ENCODE peak calls at places on chromosomes 4 and X, in seven cellular contexts. W is sigmoid colon, N is A549, H is astrocyte of the spinal cord, B is brain microvascular endothelial cell, P is NB4, C is iPS DF 6.9. Y is an unnamed sample.

GRCh38 chrX:73839152-73839551 is 276.2 kb downstream of the CHIC1 start:
- DNase-seq in W (no peak), N (no peak), H (no peak), B (no peak), P (no peak), C (no peak), Y (no peak)

GRCh38 chr4:21554036-21554435 is 394.5 kb downstream of the KCNIP4 start:
- DNase-seq in W (no peak), N (no peak), H (no peak), B (no peak), P (no peak), C (no peak), Y (no peak)

GRCh38 chrX:115896362-115896761 is 274.2 kb upstream of the AGTR2 start:
- DNase-seq in W (no peak), N (no peak), H (no peak), B (no peak), P (no peak), C (no peak), Y (no peak)

GRCh38 chrX:68841251-68842049 is 12.6 kb downstream of the EFNB1 start:
- DNase-seq in W (no peak), N (no peak), H (no peak), B (no peak), P (peak), C (no peak), Y (no peak)

GRCh38 chrX:41332408-41332987 is 1.5 kb upstream of the DDX3X start:
- DNase-seq in W (peak), N (no peak), H (peak), B (peak), P (peak), C (no peak), Y (no peak)

GRCh38 chr4:133594246-133595207 is 445.4 kb downstream of the PCDH10 start:
- DNase-seq in W (no peak), N (no peak), H (peak), B (no peak), P (no peak), C (no peak), Y (peak)

GRCh38 chrX:131729295-131729694 is 185.4 kb downstream of the OR13H1 start:
- DNase-seq in W (peak), N (no peak), H (peak), B (peak), P (no peak), C (no peak), Y (peak)

GRCh38 chr4:176792348-176793059 is at the start of gene VEGFC:
- DNase-seq in W (peak), N (no peak), H (peak), B (peak), P (peak), C (no peak), Y (peak)

GRCh38 chrX:30010471-30010870 is 204.9 kb upstream of the MAGEB2 start:
- DNase-seq in W (no peak), N (no peak), H (no peak), B (no peak), P (no peak), C (no peak), Y (no peak)

GRCh38 chr4:104025251-104025650 is 305.5 kb upstream of the TACR3 start:
- DNase-seq in W (no peak), N (no peak), H (no peak), B (no peak), P (no peak), C (no peak), Y (no peak)

GRCh38 chrX:65657659-65658058 is 9.8 kb upstream of the MSN start:
- DNase-seq in W (no peak), N (no peak), H (no peak), B (no peak), P (no peak), C (no peak), Y (no peak)

GRCh38 chr4:104394409-104394813 is 100.3 kb downstream of the CXXC4 start:
- DNase-seq in W (no peak), N (no peak), H (no peak), B (no peak), P (no peak), C (no peak), Y (peak)

GRCh38 chr4:56863441-56864129 is 42.1 kb upstream of the SPINK2 start:
- DNase-seq in W (no peak), N (no peak), H (no peak), B (no peak), P (peak), C (no peak), Y (no peak)

GRCh38 chr4:8419222-8420041 is 21.1 kb downstream of the ACOX3 start:
- DNase-seq in W (no peak), N (no peak), H (no peak), B (no peak), P (peak), C (no peak), Y (no peak)

GRCh38 chr4:7196283-7196651 is 3.9 kb downstream of the SORCS2 start:
- DNase-seq in W (peak), N (no peak), H (no peak), B (no peak), P (no peak), C (no peak), Y (no peak)

GRCh38 chr4:123055943-123056342 is 133.5 kb upstream of the NUDT6 start:
- DNase-seq in W (no peak), N (no peak), H (peak), B (peak), P (no peak), C (no peak), Y (no peak)

GRCh38 chrX:104281564-104281963 is 26.8 kb upstream of the ESX1 start:
- DNase-seq in W (no peak), N (no peak), H (no peak), B (no peak), P (no peak), C (no peak), Y (no peak)

GRCh38 chrX:44997888-44998287 is 124.9 kb downstream of the KDM6A start:
- DNase-seq in W (no peak), N (no peak), H (no peak), B (no peak), P (no peak), C (no peak), Y (no peak)

GRCh38 chr4:98374643-98375042 is 113.5 kb downstream of the RAP1GDS1 start:
- DNase-seq in W (no peak), N (no peak), H (peak), B (no peak), P (no peak), C (no peak), Y (no peak)

GRCh38 chr4:73222466-73223257 is 35.9 kb downstream of the ANKRD17 start:
- DNase-seq in W (peak), N (peak), H (peak), B (peak), P (peak), C (no peak), Y (peak)
- H3K4me3 ChIP-seq in W (peak), N (peak), H (peak), B (peak), P (peak), C (no peak), Y (peak)

GRCh38 chr4:157810137-157810774 is 362.6 kb downstream of the GASK1B start:
- DNase-seq in W (no peak), N (no peak), H (no peak), B (no peak), P (no peak), C (no peak), Y (no peak)
- H3K4me3 ChIP-seq in W (no peak), N (no peak), H (no peak), B (no peak), P (no peak), C (no peak), Y (no peak)

GRCh38 chrX:19517965-19518364 is 2.7 kb upstream of the MAP3K15 start:
- DNase-seq in W (no peak), N (no peak), H (no peak), B (no peak), P (no peak), C (no peak), Y (no peak)

GRCh38 chrX:19514791-19515614 is at the start of gene MAP3K15:
- DNase-seq in W (no peak), N (peak), H (no peak), B (no peak), P (peak), C (no peak), Y (peak)

GRCh38 chrX:19513383-19513782 is 1.9 kb downstream of the MAP3K15 start:
- DNase-seq in W (no peak), N (peak), H (no peak), B (no peak), P (peak), C (no peak), Y (no peak)

GRCh38 chrX:19512961-19513360 is 2.3 kb downstream of the MAP3K15 start:
- DNase-seq in W (no peak), N (no peak), H (no peak), B (no peak), P (no peak), C (no peak), Y (no peak)

GRCh38 chrX:19515615-19516105 is 352 bp upstream of the MAP3K15 start:
- DNase-seq in W (no peak), N (peak), H (no peak), B (no peak), P (peak), C (no peak), Y (no peak)
- H3K4me3 ChIP-seq in W (peak), N (peak), H (no peak), B (no peak), P (peak), C (peak), Y (no peak)

DNA sequence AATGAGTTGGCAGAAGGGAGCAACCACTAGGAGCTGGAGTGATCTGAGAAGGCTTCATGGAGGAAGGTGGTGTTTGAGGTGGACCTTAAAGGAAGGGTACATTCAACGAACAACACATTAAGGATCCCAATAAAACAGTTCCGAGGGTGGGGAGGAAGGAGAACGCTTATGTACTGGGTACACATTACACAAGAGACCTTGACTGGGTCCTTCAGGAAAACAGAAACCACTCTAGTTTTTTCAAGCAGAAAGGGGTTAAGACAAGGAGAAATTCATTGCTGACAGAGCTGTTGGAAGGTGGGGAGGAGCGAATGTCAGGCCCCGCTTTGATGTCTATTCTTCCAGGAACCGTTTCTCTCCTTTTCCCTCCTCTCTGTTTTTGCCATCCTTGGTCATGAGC is 48.1 kb downstream of the ZBTB49 start:
- DNase-seq in W (no peak), N (no peak), H (no peak), B (no peak), P (no peak), C (no peak), Y (no peak)
- H3K4me3 ChIP-seq in W (no peak), N (no peak), H (no peak), B (no peak), P (no peak), C (no peak), Y (no peak)

GRCh38 chrX:2928127-2928582 is 984 bp downstream of the ARSD start:
- DNase-seq in W (peak), N (peak), H (no peak), B (peak), P (no peak), C (no peak), Y (no peak)
- H3K4me3 ChIP-seq in W (peak), N (peak), H (peak), B (peak), P (no peak), C (peak), Y (no peak)

GRCh38 chr4:80614319-80614718 is 278.8 kb downstream of the CFAP299 start:
- DNase-seq in W (no peak), N (no peak), H (no peak), B (no peak), P (no peak), C (peak), Y (no peak)

GRCh38 chr4:80611366-80611765 is 275.8 kb downstream of the CFAP299 start:
- DNase-seq in W (no peak), N (no peak), H (no peak), B (no peak), P (no peak), C (no peak), Y (no peak)

GRCh38 chr4:80610199-80610598 is 274.7 kb downstream of the CFAP299 start:
- DNase-seq in W (no peak), N (no peak), H (no peak), B (no peak), P (no peak), C (no peak), Y (no peak)

GRCh38 chr4:80608285-80608980 is 272.9 kb downstream of the CFAP299 start:
- DNase-seq in W (no peak), N (no peak), H (peak), B (no peak), P (no peak), C (no peak), Y (no peak)

DNA sequence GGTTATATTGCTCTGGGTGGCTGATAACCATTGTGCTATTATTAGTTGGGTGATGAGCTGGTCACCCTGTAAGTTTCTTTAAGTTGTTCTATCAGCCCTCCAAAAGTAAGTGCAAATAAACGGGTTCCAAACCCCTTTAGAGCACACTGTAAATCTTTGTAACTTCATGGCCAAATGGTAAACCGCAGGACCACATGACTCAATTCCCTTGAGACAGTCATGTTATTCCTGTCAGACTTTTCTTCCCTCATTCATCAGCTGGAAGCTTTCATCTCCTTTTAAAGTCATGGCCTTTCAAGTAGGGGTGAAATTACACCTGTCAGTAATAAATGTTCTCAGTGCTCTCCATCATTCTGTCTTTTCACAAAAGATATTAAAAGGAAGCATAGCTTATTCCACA is 275.3 kb downstream of the CFAP299 start:
- DNase-seq in W (no peak), N (no peak), H (peak), B (peak), P (peak), C (no peak), Y (no peak)
- H3K4me3 ChIP-seq in W (no peak), N (no peak), H (no peak), B (no peak), P (no peak), C (no peak), Y (no peak)

DNA sequence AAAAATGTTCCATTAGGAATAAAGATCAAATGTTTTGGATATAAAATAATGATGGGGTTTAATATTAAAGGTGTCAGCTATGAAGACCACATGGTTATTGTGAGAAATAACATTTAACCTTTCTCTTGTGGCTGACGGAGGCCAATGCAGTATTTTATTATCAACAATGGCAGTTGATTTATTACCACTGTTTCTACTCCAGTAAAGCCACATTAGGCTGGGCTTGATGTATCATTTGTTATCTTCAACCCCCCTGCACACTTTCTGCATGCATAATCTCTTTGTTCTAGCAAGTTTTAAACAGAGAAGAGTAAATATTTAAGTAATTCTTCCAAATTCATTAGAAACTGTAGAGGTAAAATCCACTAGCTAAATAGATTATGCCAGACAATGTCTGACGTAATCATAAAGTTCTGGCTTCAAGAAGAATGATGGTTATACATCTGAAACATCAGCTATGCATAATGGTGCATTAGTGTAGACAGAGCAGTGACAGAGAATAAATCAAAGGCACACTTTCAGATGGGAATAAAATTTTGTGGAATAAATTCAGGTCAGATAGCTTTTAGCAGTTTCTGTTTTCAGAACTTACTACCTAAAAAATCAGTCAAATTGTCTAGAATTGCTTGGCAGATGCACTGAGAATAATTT is 516.4 kb downstream of the PCDH18 start:
- DNase-seq in W (no peak), N (no peak), H (no peak), B (no peak), P (no peak), C (no peak), Y (no peak)
- H3K4me3 ChIP-seq in W (no peak), N (no peak), H (no peak), B (no peak), P (no peak), C (no peak), Y (no peak)

GRCh38 chrX:11509786-11510185 is 155.9 kb downstream of the ARHGAP6 start:
- DNase-seq in W (no peak), N (no peak), H (peak), B (peak), P (no peak), C (no peak), Y (no peak)
- H3K4me3 ChIP-seq in W (no peak), N (no peak), H (no peak), B (no peak), P (no peak), C (no peak), Y (no peak)